ENCODE peak calls at places on chromosomes 3 and 15, in four cellular contexts. I is RWPE1, O is colonic mucosa, Q is heart right ventricle. B is an unnamed sample.

GRCh38 chr3:134857776-134858515 is 62.9 kb downstream of the EPHB1 start:
- DNase-seq in I (no peak), O (no peak), Q (no peak), B (no peak)

GRCh38 chr3:179174898-179175297 is 26.7 kb downstream of the PIK3CA start:
- DNase-seq in I (no peak), O (no peak), Q (no peak), B (no peak)

GRCh38 chr3:58835075-58835474 is 168.5 kb upstream of the FAM3D start:
- DNase-seq in I (peak; percentile 2), O (no peak), Q (no peak), B (no peak)

GRCh38 chr3:25428003-25428861 is at the start of gene RARB:
- DNase-seq in I (peak; percentile 27), O (peak; percentile 57), Q (peak; percentile 84), B (peak; percentile 60)

GRCh38 chr15:80693682-80694623 is 1.2 kb upstream of the ABHD17C start:
- DNase-seq in I (no peak), O (no peak), Q (no peak), B (no peak)

GRCh38 chr3:123716421-123716820 is 131.6 kb upstream of the HACD2 start:
- DNase-seq in I (no peak), O (no peak), Q (no peak), B (no peak)

GRCh38 chr3:124429129-124429815 is 301.0 kb upstream of the UMPS start:
- DNase-seq in I (peak; percentile 82), O (no peak), Q (no peak), B (peak; percentile 34)

GRCh38 chr3:124582621-124583437 is 147.4 kb upstream of the UMPS start:
- DNase-seq in I (no peak), O (no peak), Q (no peak), B (no peak)

GRCh38 chr3:129549006-129549800 is 6.2 kb downstream of the H1-8 start:
- DNase-seq in I (peak; percentile 60), O (no peak), Q (no peak), B (peak; percentile 50)

GRCh38 chr3:42531470-42531869 is 29.0 kb downstream of the VIPR1 start:
- DNase-seq in I (no peak), O (no peak), Q (no peak), B (no peak)

GRCh38 chr15:89486726-89487050 is 9.7 kb downstream of the RHCG start:
- DNase-seq in I (peak; percentile 54), O (peak; percentile 64), Q (no peak), B (no peak)

GRCh38 chr3:56864090-56864489 is 62.3 kb upstream of the ARHGEF3 start:
- DNase-seq in I (no peak), O (no peak), Q (no peak), B (no peak)

GRCh38 chr3:56860948-56861347 is 59.2 kb upstream of the ARHGEF3 start:
- DNase-seq in I (no peak), O (no peak), Q (no peak), B (no peak)

GRCh38 chr3:56862352-56863062 is 60.8 kb upstream of the ARHGEF3 start:
- DNase-seq in I (peak; percentile 34), O (no peak), Q (no peak), B (no peak)

GRCh38 chr3:56860351-56860750 is 58.6 kb upstream of the ARHGEF3 start:
- DNase-seq in I (no peak), O (no peak), Q (no peak), B (no peak)

GRCh38 chr3:56861511-56861910 is 59.8 kb upstream of the ARHGEF3 start:
- DNase-seq in I (no peak), O (no peak), Q (no peak), B (no peak)
- H3K27ac ChIP-seq in I (no peak overlapping the region), O (no peak overlapping the region), Q (no peak overlapping the region), B (no peak overlapping the region)

DNA sequence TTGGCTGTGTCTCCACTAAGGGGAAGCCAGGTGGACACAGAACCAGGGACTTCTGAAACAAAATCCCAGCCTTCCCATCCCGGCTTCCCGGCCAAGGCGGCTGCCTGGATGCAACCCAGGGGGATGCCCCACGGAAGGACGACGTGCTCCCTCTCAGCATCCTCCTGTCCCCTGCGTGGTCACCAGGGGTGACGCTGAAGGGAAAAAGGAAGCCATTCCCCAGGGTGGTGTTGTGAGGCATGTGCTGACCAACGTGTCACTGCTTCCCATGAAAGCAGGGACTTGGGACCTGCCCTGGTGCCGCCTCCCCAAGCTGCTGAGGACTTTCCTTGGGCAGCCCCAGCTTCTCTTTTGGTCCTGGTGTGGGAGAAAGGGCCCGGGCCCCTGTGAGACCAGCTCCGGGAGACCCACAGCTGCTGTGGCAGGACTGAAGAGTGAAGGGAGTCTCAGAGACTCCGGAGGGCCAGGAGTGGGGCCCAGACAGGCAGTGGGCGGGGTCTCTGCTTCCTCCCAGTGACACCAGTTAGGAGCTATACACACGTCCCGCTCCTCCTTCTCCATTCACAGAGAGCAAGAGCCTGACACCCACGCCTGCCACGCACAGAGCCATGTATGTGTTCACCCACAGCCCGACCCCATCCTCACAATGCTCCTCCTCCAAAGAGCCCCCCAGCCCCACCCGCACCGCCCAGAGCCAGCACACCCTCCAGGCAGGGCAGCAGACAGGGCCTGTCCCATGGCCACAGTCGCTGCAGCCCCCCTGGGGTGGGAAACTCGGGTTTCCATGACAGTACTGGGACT is 139.1 kb downstream of the NUP210 start:
- DNase-seq in I (no peak), O (no peak), Q (peak; percentile 44), B (no peak)
- H3K27ac ChIP-seq in I (no peak overlapping the region), O (peak overlapping the region; percentile 55), Q (peak overlapping the region; percentile 72), B (no peak overlapping the region)

GRCh38 chr3:196179380-196180308 is 31.6 kb downstream of the ZDHHC19 start:
- DNase-seq in I (peak; percentile 69), O (no peak), Q (no peak), B (peak; percentile 67)
- H3K27ac ChIP-seq in I (peak overlapping the region; percentile 69), O (peak overlapping the region; percentile 78), Q (peak overlapping the region; percentile 84), B (peak overlapping the region; percentile 57)

GRCh38 chr15:68842958-68843357 is 22.3 kb upstream of the ANP32A start:
- DNase-seq in I (no peak), O (no peak), Q (no peak), B (no peak)
- H3K27ac ChIP-seq in I (no peak overlapping the region), O (no peak overlapping the region), Q (no peak overlapping the region), B (no peak overlapping the region)

DNA sequence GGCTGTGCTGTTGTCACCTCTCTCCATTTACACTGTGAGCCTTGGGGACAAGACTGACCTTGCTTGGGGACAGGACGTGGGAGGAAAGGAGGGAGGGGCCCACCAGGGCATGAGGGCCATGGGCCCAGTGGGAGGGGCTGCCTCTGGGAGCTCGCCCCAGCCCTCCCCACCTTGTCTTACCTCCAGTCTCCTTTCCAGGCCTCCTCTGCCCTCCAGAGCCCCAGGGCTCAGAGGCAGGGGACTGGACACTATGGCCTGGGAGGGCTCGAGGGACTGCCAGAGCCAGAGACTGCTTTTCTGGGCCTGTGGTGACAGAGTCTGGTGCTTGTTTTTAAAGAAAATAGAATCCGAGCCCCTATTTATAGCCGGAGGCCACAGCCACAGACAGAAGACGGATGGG is 10.2 kb downstream of the CSPG4 start:
- DNase-seq in I (no peak), O (no peak), Q (no peak), B (no peak)
- H3K27ac ChIP-seq in I (peak overlapping the region; percentile 94), O (no peak overlapping the region), Q (no peak overlapping the region), B (no peak overlapping the region)

GRCh38 chr3:75631541-75631940 is 32.6 kb upstream of the FRG2C start:
- DNase-seq in I (no peak), O (no peak), Q (no peak), B (no peak)
- H3K27ac ChIP-seq in I (no peak overlapping the region), O (no peak overlapping the region), Q (no peak overlapping the region), B (no peak overlapping the region)

DNA sequence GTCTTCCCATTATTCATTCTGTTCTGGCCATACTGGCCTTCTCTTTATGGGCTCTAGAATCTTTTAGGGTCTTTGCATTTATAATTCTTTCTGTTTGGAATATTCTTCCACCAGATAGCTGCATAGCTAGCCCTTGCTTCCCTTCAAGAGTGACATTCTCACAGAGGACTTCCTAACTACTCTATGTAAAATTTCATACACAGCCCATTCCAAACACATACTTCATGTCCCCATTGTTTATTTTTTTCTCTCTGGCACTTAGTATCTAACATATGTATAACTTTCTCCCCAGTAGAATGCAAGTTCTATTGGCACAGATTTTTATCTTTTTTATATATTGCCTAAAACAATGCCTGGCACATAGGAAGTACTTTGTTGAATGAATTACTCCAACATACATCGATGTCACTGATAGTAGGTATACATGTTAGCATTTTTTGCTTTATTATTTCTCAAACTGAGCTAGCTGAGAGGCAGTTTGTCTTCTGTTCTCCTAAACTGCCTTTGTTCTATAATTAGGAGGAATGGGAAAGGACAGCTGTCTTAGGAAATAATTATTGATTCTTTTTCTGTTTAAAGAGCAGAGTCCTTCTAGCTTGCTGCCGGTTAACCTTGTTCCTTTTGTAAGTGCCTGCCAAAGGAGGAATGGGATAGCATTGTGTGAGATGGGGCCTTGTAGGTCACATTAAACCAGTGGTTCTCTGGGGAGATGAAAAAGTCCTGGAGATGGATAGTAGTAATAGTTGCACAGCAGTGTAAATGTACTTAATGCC is 7.9 kb downstream of the FAM162A start:
- DNase-seq in I (no peak), O (no peak), Q (no peak), B (no peak)
- H3K27ac ChIP-seq in I (no peak overlapping the region), O (no peak overlapping the region), Q (no peak overlapping the region), B (no peak overlapping the region)

GRCh38 chr15:73981761-73982222 is 10.3 kb downstream of the STOML1 start:
- DNase-seq in I (no peak), O (no peak), Q (no peak), B (no peak)
- H3K27ac ChIP-seq in I (peak overlapping the region; percentile 99), O (peak overlapping the region; percentile 68), Q (peak overlapping the region; percentile 92), B (peak overlapping the region; percentile 80)

GRCh38 chr3:4741404-4742307 is 237.6 kb upstream of the BHLHE40 start:
- DNase-seq in I (peak; percentile 89), O (peak; percentile 73), Q (peak; percentile 87), B (peak; percentile 88)

GRCh38 chr3:4743371-4743770 is 235.9 kb upstream of the BHLHE40 start:
- DNase-seq in I (no peak), O (no peak), Q (no peak), B (no peak)

GRCh38 chr3:4740397-4741105 is 238.7 kb upstream of the BHLHE40 start:
- DNase-seq in I (no peak), O (no peak), Q (peak; percentile 60), B (no peak)

GRCh38 chr3:4741106-4741403 is 238.2 kb upstream of the BHLHE40 start:
- DNase-seq in I (no peak), O (no peak), Q (no peak), B (no peak)

DNA sequence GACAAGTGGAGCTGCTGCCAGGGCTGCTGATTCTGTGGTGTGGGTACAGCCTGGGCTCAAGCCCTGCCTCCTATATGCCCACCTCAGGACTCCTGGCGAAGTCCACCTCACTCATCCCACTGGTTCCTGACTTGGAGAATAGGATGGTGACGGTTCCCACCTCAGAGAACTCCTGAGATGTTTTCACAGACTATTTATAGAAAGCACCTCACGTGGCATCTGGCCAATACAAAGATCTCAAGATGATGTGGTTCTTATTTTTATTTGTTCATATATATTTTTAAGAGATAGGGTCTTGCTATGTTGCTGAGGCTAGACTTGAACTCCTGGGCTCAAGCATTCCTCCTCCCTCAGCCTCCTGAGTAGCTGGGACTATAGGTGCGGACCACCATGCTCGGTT is 236.9 kb upstream of the BHLHE40 start:
- DNase-seq in I (no peak), O (no peak), Q (no peak), B (no peak)
- H3K27ac ChIP-seq in I (peak overlapping the region; percentile 78), O (peak overlapping the region; percentile 70), Q (peak overlapping the region; percentile 88), B (no peak overlapping the region)

B was measured in epithelial cell of prostate.